ENCODE peak calls at places on chromosomes 3 and 15, in eight cellular contexts. One of them, this sample, is unnamed.

GRCh38 chr3:178002113-178002512 is 534.1 kb upstream of the KCNMB2 start:
- DNase-seq in nephron progenitor cell: no peak
- DNase-seq in tibial artery: no peak
- DNase-seq in PC-3: no peak
- DNase-seq in endothelial cell: no peak
- DNase-seq in GM06990: no peak
- DNase-seq in neural crest cell: no peak
- DNase-seq in esophagus squamous epithelium: no peak
- DNase-seq in this sample: no peak

GRCh38 chr15:60918234-60918964 is 310.7 kb downstream of the RORA start:
- DNase-seq in nephron progenitor cell: no peak
- DNase-seq in tibial artery: no peak
- DNase-seq in PC-3: peak; percentile 27
- DNase-seq in endothelial cell: no peak
- DNase-seq in GM06990: no peak
- DNase-seq in neural crest cell: no peak
- DNase-seq in esophagus squamous epithelium: no peak
- DNase-seq in this sample: no peak

GRCh38 chr3:4290272-4290893 is 12.8 kb upstream of the SETMAR start:
- DNase-seq in nephron progenitor cell: peak; percentile 43
- DNase-seq in tibial artery: peak; percentile 35
- DNase-seq in PC-3: peak; percentile 74
- DNase-seq in endothelial cell: peak; percentile 37
- DNase-seq in GM06990: no peak
- DNase-seq in neural crest cell: peak; percentile 24
- DNase-seq in esophagus squamous epithelium: no peak
- DNase-seq in this sample: peak; percentile 38

GRCh38 chr3:76753599-76753998 is 286.3 kb upstream of the ROBO2 start:
- DNase-seq in nephron progenitor cell: no peak
- DNase-seq in tibial artery: no peak
- DNase-seq in PC-3: no peak
- DNase-seq in endothelial cell: no peak
- DNase-seq in GM06990: no peak
- DNase-seq in neural crest cell: no peak
- DNase-seq in esophagus squamous epithelium: no peak
- DNase-seq in this sample: no peak

GRCh38 chr15:31172606-31173005 is 71.1 kb upstream of the TRPM1 start:
- DNase-seq in nephron progenitor cell: no peak
- DNase-seq in tibial artery: no peak
- DNase-seq in PC-3: no peak
- DNase-seq in endothelial cell: no peak
- DNase-seq in GM06990: no peak
- DNase-seq in neural crest cell: no peak
- DNase-seq in esophagus squamous epithelium: no peak
- DNase-seq in this sample: peak; percentile 6

GRCh38 chr3:172065534-172065933 is 26.2 kb downstream of the FNDC3B start:
- DNase-seq in nephron progenitor cell: no peak
- DNase-seq in tibial artery: no peak
- DNase-seq in PC-3: no peak
- DNase-seq in endothelial cell: no peak
- DNase-seq in GM06990: no peak
- DNase-seq in neural crest cell: no peak
- DNase-seq in esophagus squamous epithelium: no peak
- DNase-seq in this sample: no peak

GRCh38 chr3:145893331-145893730 is 267.7 kb downstream of the PLOD2 start:
- DNase-seq in nephron progenitor cell: no peak
- DNase-seq in tibial artery: no peak
- DNase-seq in PC-3: no peak
- DNase-seq in endothelial cell: no peak
- DNase-seq in GM06990: no peak
- DNase-seq in neural crest cell: no peak
- DNase-seq in esophagus squamous epithelium: no peak
- DNase-seq in this sample: no peak

GRCh38 chr15:61750271-61751084 is 309.8 kb downstream of the VPS13C start:
- DNase-seq in nephron progenitor cell: no peak
- DNase-seq in tibial artery: no peak
- DNase-seq in PC-3: peak; percentile 85
- DNase-seq in endothelial cell: no peak
- DNase-seq in GM06990: no peak
- DNase-seq in neural crest cell: no peak
- DNase-seq in esophagus squamous epithelium: no peak
- DNase-seq in this sample: no peak

GRCh38 chr3:126883241-126883640 is 99.7 kb upstream of the PLXNA1 start:
- DNase-seq in nephron progenitor cell: no peak
- DNase-seq in tibial artery: peak; percentile 28
- DNase-seq in PC-3: no peak
- DNase-seq in endothelial cell: no peak
- DNase-seq in GM06990: no peak
- DNase-seq in neural crest cell: no peak
- DNase-seq in esophagus squamous epithelium: no peak
- DNase-seq in this sample: no peak

GRCh38 chr15:89389841-89390603 is 55.4 kb upstream of the POLG start:
- DNase-seq in nephron progenitor cell: no peak
- DNase-seq in tibial artery: no peak
- DNase-seq in PC-3: no peak
- DNase-seq in endothelial cell: no peak
- DNase-seq in GM06990: no peak
- DNase-seq in neural crest cell: no peak
- DNase-seq in esophagus squamous epithelium: no peak
- DNase-seq in this sample: no peak

GRCh38 chr3:178705925-178706324 is 169.7 kb downstream of the KCNMB2 start:
- DNase-seq in nephron progenitor cell: no peak
- DNase-seq in tibial artery: no peak
- DNase-seq in PC-3: peak; percentile 47
- DNase-seq in endothelial cell: no peak
- DNase-seq in GM06990: no peak
- DNase-seq in neural crest cell: no peak
- DNase-seq in esophagus squamous epithelium: no peak
- DNase-seq in this sample: no peak

GRCh38 chr3:80097674-80098073 is 329.9 kb upstream of the ROBO1 start:
- DNase-seq in nephron progenitor cell: no peak
- DNase-seq in tibial artery: no peak
- DNase-seq in PC-3: peak; percentile 84
- DNase-seq in endothelial cell: no peak
- DNase-seq in GM06990: no peak
- DNase-seq in neural crest cell: no peak
- DNase-seq in esophagus squamous epithelium: no peak
- DNase-seq in this sample: no peak

GRCh38 chr3:43759297-43759782 is 68.6 kb downstream of the ABHD5 start:
- DNase-seq in nephron progenitor cell: peak; percentile 40
- DNase-seq in tibial artery: no peak
- DNase-seq in PC-3: peak; percentile 83
- DNase-seq in endothelial cell: no peak
- DNase-seq in GM06990: no peak
- DNase-seq in neural crest cell: no peak
- DNase-seq in esophagus squamous epithelium: no peak
- DNase-seq in this sample: no peak

GRCh38 chr3:161070252-161070930 is 34.8 kb downstream of the B3GALNT1 start:
- DNase-seq in nephron progenitor cell: no peak
- DNase-seq in tibial artery: no peak
- DNase-seq in PC-3: peak; percentile 72
- DNase-seq in endothelial cell: no peak
- DNase-seq in GM06990: no peak
- DNase-seq in neural crest cell: no peak
- DNase-seq in esophagus squamous epithelium: no peak
- DNase-seq in this sample: no peak

GRCh38 chr3:178263236-178263916 is 272.9 kb upstream of the KCNMB2 start:
- DNase-seq in nephron progenitor cell: no peak
- DNase-seq in tibial artery: no peak
- DNase-seq in PC-3: no peak
- DNase-seq in endothelial cell: no peak
- DNase-seq in GM06990: no peak
- DNase-seq in neural crest cell: no peak
- DNase-seq in esophagus squamous epithelium: no peak
- DNase-seq in this sample: no peak

GRCh38 chr3:178406206-178406605 is 130.0 kb upstream of the KCNMB2 start:
- DNase-seq in nephron progenitor cell: no peak
- DNase-seq in tibial artery: no peak
- DNase-seq in PC-3: no peak
- DNase-seq in endothelial cell: no peak
- DNase-seq in GM06990: no peak
- DNase-seq in neural crest cell: no peak
- DNase-seq in esophagus squamous epithelium: no peak
- DNase-seq in this sample: no peak

GRCh38 chr3:111701292-111701906 is 106.3 kb upstream of the ZBED2 start:
- DNase-seq in nephron progenitor cell: no peak
- DNase-seq in tibial artery: no peak
- DNase-seq in PC-3: no peak
- DNase-seq in endothelial cell: no peak
- DNase-seq in GM06990: no peak
- DNase-seq in neural crest cell: no peak
- DNase-seq in esophagus squamous epithelium: no peak
- DNase-seq in this sample: no peak

GRCh38 chr3:116444819-116445290 is 432 bp downstream of the LSAMP start:
- DNase-seq in nephron progenitor cell: peak; percentile 42
- DNase-seq in tibial artery: no peak
- DNase-seq in PC-3: no peak
- DNase-seq in endothelial cell: peak; percentile 16
- DNase-seq in GM06990: no peak
- DNase-seq in neural crest cell: peak; percentile 20
- DNase-seq in esophagus squamous epithelium: no peak
- DNase-seq in this sample: no peak

GRCh38 chr3:53680026-53680425 is 166.2 kb downstream of the CHDH start:
- DNase-seq in nephron progenitor cell: no peak
- DNase-seq in tibial artery: no peak
- DNase-seq in PC-3: no peak
- DNase-seq in endothelial cell: no peak
- DNase-seq in GM06990: no peak
- DNase-seq in neural crest cell: no peak
- DNase-seq in esophagus squamous epithelium: no peak
- DNase-seq in this sample: no peak